ENCODE peak calls at places on chromosomes 6 and 20, in six cellular contexts. One of them, this sample, is unnamed.

GRCh38 chr6:17910178-17910577 is 77.3 kb downstream of the KIF13A start:
- DNase-seq in NCI-H2171: no peak
- DNase-seq in left colon: no peak
- DNase-seq in skeletal muscle cell: no peak
- DNase-seq in heart right ventricle: no peak
- DNase-seq in NCI-H2081: no peak
- DNase-seq in this sample: no peak

GRCh38 chr6:6614096-6614964 is 25.8 kb downstream of the LY86 start:
- DNase-seq in NCI-H2171: no peak
- DNase-seq in left colon: no peak
- DNase-seq in skeletal muscle cell: no peak
- DNase-seq in heart right ventricle: no peak
- DNase-seq in NCI-H2081: no peak
- DNase-seq in this sample: no peak

GRCh38 chr6:52696418-52696817 is 25.5 kb downstream of the TMEM14A start:
- DNase-seq in heart right ventricle: no peak
- DNase-seq in NCI-H2171: no peak
- DNase-seq in left colon: no peak
- DNase-seq in NCI-H2081: no peak
- DNase-seq in skeletal muscle cell: no peak
- DNase-seq in this sample: no peak

GRCh38 chr6:90123796-90124195 is 172.8 kb downstream of the BACH2 start:
- DNase-seq in heart right ventricle: no peak
- DNase-seq in skeletal muscle cell: no peak
- DNase-seq in left colon: no peak
- DNase-seq in NCI-H2081: no peak
- DNase-seq in NCI-H2171: no peak
- DNase-seq in this sample: no peak

GRCh38 chr20:58405504-58406291 is 16.7 kb downstream of the VAPB start:
- DNase-seq in left colon: no peak
- DNase-seq in skeletal muscle cell: no peak
- DNase-seq in NCI-H2081: no peak
- DNase-seq in NCI-H2171: no peak
- DNase-seq in heart right ventricle: no peak
- DNase-seq in this sample: no peak

GRCh38 chr6:24646771-24647170 is 780 bp upstream of the KIAA0319 start:
- DNase-seq in NCI-H2081: no peak
- DNase-seq in NCI-H2171: no peak
- DNase-seq in skeletal muscle cell: no peak
- DNase-seq in left colon: no peak
- DNase-seq in heart right ventricle: no peak
- DNase-seq in this sample: no peak

GRCh38 chr6:42974919-42975505 is 4.0 kb downstream of the PEX6 start:
- DNase-seq in NCI-H2171: peak; percentile 27
- DNase-seq in heart right ventricle: no peak
- DNase-seq in NCI-H2081: no peak
- DNase-seq in skeletal muscle cell: no peak
- DNase-seq in left colon: no peak
- DNase-seq in this sample: no peak

GRCh38 chr6:116210750-116211425 is 43.0 kb downstream of the TSPYL4 start:
- DNase-seq in left colon: no peak
- DNase-seq in skeletal muscle cell: no peak
- DNase-seq in heart right ventricle: peak; percentile 71
- DNase-seq in NCI-H2081: no peak
- DNase-seq in NCI-H2171: no peak
- DNase-seq in this sample: no peak

GRCh38 chr20:48791014-48791413 is 36.8 kb downstream of the PREX1 start:
- DNase-seq in NCI-H2171: peak; percentile 93
- DNase-seq in NCI-H2081: peak; percentile 77
- DNase-seq in left colon: no peak
- DNase-seq in heart right ventricle: no peak
- DNase-seq in skeletal muscle cell: no peak
- DNase-seq in this sample: peak; percentile 19

GRCh38 chr6:23511797-23512196 is 614.2 kb upstream of the NRSN1 start:
- DNase-seq in left colon: no peak
- DNase-seq in NCI-H2171: no peak
- DNase-seq in skeletal muscle cell: no peak
- DNase-seq in heart right ventricle: no peak
- DNase-seq in NCI-H2081: no peak
- DNase-seq in this sample: peak; percentile 28

GRCh38 chr6:128242765-128243403 is 277.5 kb downstream of the PTPRK start:
- DNase-seq in NCI-H2171: no peak
- DNase-seq in left colon: no peak
- DNase-seq in heart right ventricle: no peak
- DNase-seq in NCI-H2081: no peak
- DNase-seq in skeletal muscle cell: no peak
- DNase-seq in this sample: no peak

GRCh38 chr20:31640259-31640658 is 2.5 kb downstream of the COX4I2 start:
- DNase-seq in left colon: no peak
- DNase-seq in NCI-H2081: no peak
- DNase-seq in heart right ventricle: no peak
- DNase-seq in skeletal muscle cell: no peak
- DNase-seq in NCI-H2171: no peak
- DNase-seq in this sample: no peak

GRCh38 chr6:106087548-106088325 is 1.6 kb downstream of the PRDM1 start:
- DNase-seq in NCI-H2171: no peak
- DNase-seq in NCI-H2081: no peak
- DNase-seq in heart right ventricle: peak; percentile 48
- DNase-seq in skeletal muscle cell: peak; percentile 71
- DNase-seq in left colon: no peak
- DNase-seq in this sample: no peak

GRCh38 chr6:110710115-110710514 is 105.2 kb downstream of the CDK19 start:
- DNase-seq in NCI-H2081: no peak
- DNase-seq in left colon: no peak
- DNase-seq in heart right ventricle: no peak
- DNase-seq in skeletal muscle cell: peak; percentile 8
- DNase-seq in NCI-H2171: no peak
- DNase-seq in this sample: no peak

GRCh38 chr6:36443951-36444428 is 1.2 kb downstream of the KCTD20 start:
- DNase-seq in left colon: no peak
- DNase-seq in NCI-H2171: no peak
- DNase-seq in NCI-H2081: peak; percentile 1
- DNase-seq in skeletal muscle cell: no peak
- DNase-seq in heart right ventricle: no peak
- DNase-seq in this sample: no peak

GRCh38 chr20:6067765-6068318 is 14.0 kb upstream of the LRRN4 start:
- DNase-seq in left colon: no peak
- DNase-seq in skeletal muscle cell: no peak
- DNase-seq in NCI-H2081: no peak
- DNase-seq in NCI-H2171: no peak
- DNase-seq in heart right ventricle: no peak
- DNase-seq in this sample: no peak

GRCh38 chr6:70672549-70672948 is 4.9 kb downstream of the SMAP1 start:
- DNase-seq in NCI-H2171: no peak
- DNase-seq in heart right ventricle: no peak
- DNase-seq in skeletal muscle cell: no peak
- DNase-seq in NCI-H2081: no peak
- DNase-seq in left colon: peak; percentile 16
- DNase-seq in this sample: no peak

GRCh38 chr6:138972226-138972665 is 15.8 kb downstream of the REPS1 start:
- DNase-seq in heart right ventricle: no peak
- DNase-seq in skeletal muscle cell: no peak
- DNase-seq in left colon: no peak
- DNase-seq in NCI-H2081: no peak
- DNase-seq in NCI-H2171: no peak
- DNase-seq in this sample: no peak

GRCh38 chr6:146598785-146599405 is at the start of gene ADGB:
- DNase-seq in heart right ventricle: peak; percentile 30
- DNase-seq in NCI-H2171: no peak
- DNase-seq in left colon: peak; percentile 85
- DNase-seq in skeletal muscle cell: no peak
- DNase-seq in NCI-H2081: no peak
- DNase-seq in this sample: peak; percentile 37

GRCh38 chr6:89489078-89489477 is 56.1 kb downstream of the ANKRD6 start:
- DNase-seq in NCI-H2171: no peak
- DNase-seq in left colon: no peak
- DNase-seq in NCI-H2081: no peak
- DNase-seq in heart right ventricle: no peak
- DNase-seq in skeletal muscle cell: no peak
- DNase-seq in this sample: peak; percentile 27

GRCh38 chr6:68240731-68241130 is 394.4 kb upstream of the ADGRB3 start:
- DNase-seq in heart right ventricle: no peak
- DNase-seq in skeletal muscle cell: no peak
- DNase-seq in NCI-H2081: no peak
- DNase-seq in left colon: no peak
- DNase-seq in NCI-H2171: no peak
- DNase-seq in this sample: no peak

This sample was measured in NCI-H774.